ENCODE peak calls at places on chromosomes 12 and 14, in eight cellular contexts. Y, H, N, K, D, G, Z and A are unnamed samples.

GRCh38 chr12:105493091-105493615 is 162.7 kb downstream of the C12orf75 start:
- DNase-seq in Y (no peak), H (no peak), N (no peak), K (no peak), D (no peak), G (no peak), Z (no peak), A (no peak)

GRCh38 chr12:88243886-88244491 is 101.9 kb downstream of the TMTC3 start:
- DNase-seq in Y (no peak), H (no peak), N (no peak), K (no peak), D (no peak), G (no peak), Z (peak; percentile 42), A (no peak)

GRCh38 chr14:32494566-32495434 is 165.7 kb downstream of the AKAP6 start:
- DNase-seq in Y (no peak), H (no peak), N (peak; percentile 88), K (no peak), D (no peak), G (no peak), Z (no peak), A (no peak)

GRCh38 chr12:74747305-74747704 is 209.7 kb downstream of the ATXN7L3B start:
- DNase-seq in Y (no peak), H (no peak), N (no peak), K (peak; percentile 32), D (no peak), G (no peak), Z (peak; percentile 28), A (no peak)

GRCh38 chr12:12008232-12008850 is 62.4 kb upstream of the BCL2L14 start:
- DNase-seq in Y (peak; percentile 62), H (no peak), N (no peak), K (no peak), D (no peak), G (no peak), Z (no peak), A (peak; percentile 66)

GRCh38 chr12:65867428-65867827 is 43.1 kb downstream of the HMGA2 start:
- DNase-seq in Y (no peak), H (no peak), N (peak; percentile 89), K (no peak), D (no peak), G (peak; percentile 63), Z (peak; percentile 93), A (no peak)

GRCh38 chr12:119627019-119627643 is 33.6 kb downstream of the TMEM233 start:
- DNase-seq in Y (no peak), H (no peak), N (no peak), K (no peak), D (no peak), G (no peak), Z (no peak), A (no peak)

GRCh38 chr14:77979171-77979570 is 179.3 kb downstream of the ADCK1 start:
- DNase-seq in Y (no peak), H (no peak), N (no peak), K (no peak), D (no peak), G (no peak), Z (no peak), A (no peak)

GRCh38 chr12:1481326-1481725 is 113.1 kb downstream of the FBXL14 start:
- DNase-seq in Y (no peak), H (no peak), N (no peak), K (no peak), D (no peak), G (no peak), Z (peak; percentile 43), A (no peak)

GRCh38 chr12:63457857-63458256 is 210.4 kb downstream of the DPY19L2 start:
- DNase-seq in Y (no peak), H (no peak), N (no peak), K (peak; percentile 41), D (no peak), G (no peak), Z (no peak), A (no peak)

GRCh38 chr14:65297744-65298143 is 114.8 kb upstream of the FUT8 start:
- DNase-seq in Y (no peak), H (no peak), N (no peak), K (no peak), D (no peak), G (no peak), Z (no peak), A (no peak)

GRCh38 chr12:32357601-32358249 is 41.6 kb upstream of the FGD4 start:
- DNase-seq in Y (no peak), H (no peak), N (no peak), K (no peak), D (no peak), G (no peak), Z (no peak), A (no peak)